ENCODE peak calls at places on chromosomes 5 and 9, in four cellular contexts. One of them, this sample, is unnamed.

GRCh38 chr5:169161022-169161680 is 139.8 kb downstream of the SLIT3 start:
- DNase-seq in IMR-90: peak
- DNase-seq in K562: no peak
- DNase-seq in H1: no peak
- DNase-seq in this sample: no peak

GRCh38 chr5:55636711-55637110 is 75.4 kb downstream of the SLC38A9 start:
- DNase-seq in IMR-90: peak
- DNase-seq in K562: no peak
- DNase-seq in H1: no peak
- DNase-seq in this sample: no peak

GRCh38 chr9:108259917-108260675 is 595.7 kb downstream of the ACTL7B start:
- DNase-seq in IMR-90: no peak
- DNase-seq in K562: no peak
- DNase-seq in H1: no peak
- DNase-seq in this sample: no peak

GRCh38 chr5:3590967-3591900 is 4.4 kb upstream of the IRX1 start:
- DNase-seq in IMR-90: no peak
- DNase-seq in K562: no peak
- DNase-seq in H1: no peak
- DNase-seq in this sample: no peak

GRCh38 chr9:125475385-125475784 is 213.8 kb downstream of the GAPVD1 start:
- DNase-seq in IMR-90: no peak
- DNase-seq in K562: no peak
- DNase-seq in H1: no peak
- DNase-seq in this sample: no peak

GRCh38 chr5:73312872-73313510 is 135.6 kb downstream of the FOXD1 start:
- DNase-seq in IMR-90: peak
- DNase-seq in K562: no peak
- DNase-seq in H1: no peak
- DNase-seq in this sample: no peak

GRCh38 chr5:108531367-108532211 is 149.7 kb upstream of the FBXL17 start:
- DNase-seq in IMR-90: peak
- DNase-seq in K562: peak
- DNase-seq in H1: no peak
- DNase-seq in this sample: no peak

GRCh38 chr5:176822426-176823075 is 12.2 kb downstream of the UNC5A start:
- DNase-seq in IMR-90: no peak
- DNase-seq in K562: no peak
- DNase-seq in H1: no peak
- DNase-seq in this sample: no peak

GRCh38 chr5:60639544-60639943 is 60.4 kb downstream of the DEPDC1B start:
- DNase-seq in IMR-90: no peak
- DNase-seq in K562: no peak
- DNase-seq in H1: no peak
- DNase-seq in this sample: no peak

GRCh38 chr9:2132484-2133082 is 117.4 kb downstream of the SMARCA2 start:
- DNase-seq in IMR-90: peak
- DNase-seq in K562: no peak
- DNase-seq in H1: no peak
- DNase-seq in this sample: no peak

GRCh38 chr9:134253596-134254205 is 72.6 kb upstream of the RXRA start:
- DNase-seq in IMR-90: peak
- DNase-seq in K562: no peak
- DNase-seq in H1: no peak
- DNase-seq in this sample: no peak

GRCh38 chr5:142753114-142753764 is 16.9 kb upstream of the ARHGAP26 start:
- DNase-seq in IMR-90: no peak
- DNase-seq in K562: no peak
- DNase-seq in H1: no peak
- DNase-seq in this sample: no peak

GRCh38 chr9:94908041-94908563 is 181.6 kb downstream of the AOPEP start:
- DNase-seq in IMR-90: peak
- DNase-seq in K562: no peak
- DNase-seq in H1: no peak
- DNase-seq in this sample: no peak

GRCh38 chr9:129770741-129771140 is 17.9 kb upstream of the PTGES start:
- DNase-seq in IMR-90: no peak
- DNase-seq in K562: no peak
- DNase-seq in H1: no peak
- DNase-seq in this sample: no peak

GRCh38 chr5:150036513-150036912 is 36.0 kb downstream of the HMGXB3 start:
- DNase-seq in IMR-90: peak
- DNase-seq in K562: no peak
- DNase-seq in H1: no peak
- DNase-seq in this sample: no peak

GRCh38 chr9:137195525-137196220 is 4.9 kb downstream of the TPRN start:
- DNase-seq in IMR-90: no peak
- DNase-seq in K562: no peak
- DNase-seq in H1: no peak
- DNase-seq in this sample: no peak

GRCh38 chr9:96222132-96222531 is 79.8 kb downstream of the HSD17B3 start:
- DNase-seq in IMR-90: no peak
- DNase-seq in K562: peak
- DNase-seq in H1: no peak
- DNase-seq in this sample: no peak

GRCh38 chr9:135410831-135411473 is 68.6 kb upstream of the PPP1R26 start:
- DNase-seq in IMR-90: no peak
- DNase-seq in K562: no peak
- DNase-seq in H1: no peak
- DNase-seq in this sample: no peak

GRCh38 chr9:98989036-98990000 is 45.6 kb downstream of the COL15A1 start:
- DNase-seq in IMR-90: peak
- DNase-seq in K562: no peak
- DNase-seq in H1: no peak
- DNase-seq in this sample: peak
- TF ChIP-seq CHD1 in IMR-90: peak
- TF ChIP-seq CHD1 in K562: no peak
- TF ChIP-seq CHD1 in H1: no peak
- TF ChIP-seq CHD1 in this sample: no peak

GRCh38 chr5:135306557-135306956 is 92.5 kb downstream of the MACROH2A1 start:
- DNase-seq in IMR-90: no peak
- DNase-seq in K562: no peak
- DNase-seq in H1: no peak
- DNase-seq in this sample: no peak

GRCh38 chr5:135308752-135309151 is 90.3 kb downstream of the MACROH2A1 start:
- DNase-seq in IMR-90: peak
- DNase-seq in K562: no peak
- DNase-seq in H1: no peak
- DNase-seq in this sample: no peak

GRCh38 chr5:135309391-135310327 is 89.4 kb downstream of the MACROH2A1 start:
- DNase-seq in IMR-90: no peak
- DNase-seq in K562: no peak
- DNase-seq in H1: no peak
- DNase-seq in this sample: no peak

GRCh38 chr5:135308245-135308644 is 90.8 kb downstream of the MACROH2A1 start:
- DNase-seq in IMR-90: peak
- DNase-seq in K562: no peak
- DNase-seq in H1: no peak
- DNase-seq in this sample: no peak

GRCh38 chr5:135307143-135307903 is 91.7 kb downstream of the MACROH2A1 start:
- DNase-seq in IMR-90: no peak
- DNase-seq in K562: no peak
- DNase-seq in H1: no peak
- DNase-seq in this sample: no peak
- TF ChIP-seq CHD1 in IMR-90: no peak
- TF ChIP-seq CHD1 in K562: no peak
- TF ChIP-seq CHD1 in H1: no peak
- TF ChIP-seq CHD1 in this sample: no peak

DNA sequence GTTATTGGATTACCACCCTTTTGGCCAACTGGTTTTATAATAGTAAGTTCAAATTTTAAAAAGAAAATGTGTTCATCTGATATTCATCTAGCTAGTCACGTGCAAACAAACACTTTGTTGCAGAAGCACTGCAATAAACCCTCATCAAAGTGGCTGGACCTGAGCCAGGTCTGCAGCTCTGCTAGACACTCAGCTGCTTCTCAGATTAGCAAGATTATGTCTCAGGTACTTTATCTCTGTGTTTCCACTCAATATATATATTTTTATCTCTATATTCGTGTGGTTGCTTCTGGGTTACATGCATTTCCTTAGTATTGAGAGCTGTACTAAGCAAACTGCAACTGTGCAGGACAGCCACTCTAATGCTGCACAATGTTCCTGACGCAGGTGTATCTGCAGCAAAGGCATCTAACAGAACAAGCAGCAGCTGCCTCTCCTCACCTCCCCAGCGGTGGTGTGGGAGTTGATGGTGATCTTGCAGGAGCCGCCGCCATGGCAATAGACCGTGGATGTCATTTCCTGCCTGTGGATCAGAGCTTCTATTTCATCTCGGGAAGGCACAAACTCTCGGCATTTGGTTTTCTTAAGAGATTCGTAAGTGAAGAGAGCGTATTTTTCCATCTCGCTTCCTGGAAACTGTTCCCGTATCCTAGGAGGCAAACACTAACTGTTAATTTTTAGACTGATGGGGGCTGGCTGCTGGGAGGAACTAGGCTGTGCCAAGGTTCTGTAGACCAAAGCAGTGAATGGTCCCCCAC is 56.6 kb upstream of the RETREG1 start:
- DNase-seq in IMR-90: no peak
- DNase-seq in K562: no peak
- DNase-seq in H1: no peak
- DNase-seq in this sample: no peak
- TF ChIP-seq CHD1 in IMR-90: no peak
- TF ChIP-seq CHD1 in K562: no peak
- TF ChIP-seq CHD1 in H1: no peak
- TF ChIP-seq CHD1 in this sample: no peak

GRCh38 chr9:4615251-4615650 is 46.8 kb upstream of the PLPP6 start:
- DNase-seq in IMR-90: peak
- DNase-seq in K562: no peak
- DNase-seq in H1: no peak
- DNase-seq in this sample: no peak
- TF ChIP-seq CHD1 in IMR-90: no peak
- TF ChIP-seq CHD1 in K562: no peak
- TF ChIP-seq CHD1 in H1: no peak
- TF ChIP-seq CHD1 in this sample: no peak

GRCh38 chr9:89576404-89576824 is 28.4 kb upstream of the GADD45G start:
- DNase-seq in IMR-90: peak
- DNase-seq in K562: peak
- DNase-seq in H1: no peak
- DNase-seq in this sample: no peak
- TF ChIP-seq CHD1 in IMR-90: no peak
- TF ChIP-seq CHD1 in K562: no peak
- TF ChIP-seq CHD1 in H1: no peak
- TF ChIP-seq CHD1 in this sample: no peak

GRCh38 chr5:14534773-14535172 is 46.8 kb upstream of the OTULINL start:
- DNase-seq in IMR-90: no peak
- DNase-seq in K562: no peak
- DNase-seq in H1: no peak
- DNase-seq in this sample: no peak
- TF ChIP-seq CHD1 in IMR-90: no peak
- TF ChIP-seq CHD1 in K562: no peak
- TF ChIP-seq CHD1 in H1: no peak
- TF ChIP-seq CHD1 in this sample: no peak

GRCh38 chr5:146754621-146755020 is 123.9 kb downstream of the PPP2R2B start:
- DNase-seq in IMR-90: no peak
- DNase-seq in K562: no peak
- DNase-seq in H1: no peak
- DNase-seq in this sample: no peak

GRCh38 chr5:146748533-146748932 is 130.0 kb downstream of the PPP2R2B start:
- DNase-seq in IMR-90: no peak
- DNase-seq in K562: no peak
- DNase-seq in H1: no peak
- DNase-seq in this sample: no peak

GRCh38 chr5:146753618-146754123 is 124.9 kb downstream of the PPP2R2B start:
- DNase-seq in IMR-90: no peak
- DNase-seq in K562: no peak
- DNase-seq in H1: no peak
- DNase-seq in this sample: no peak

GRCh38 chr5:146751781-146752401 is 126.7 kb downstream of the PPP2R2B start:
- DNase-seq in IMR-90: no peak
- DNase-seq in K562: no peak
- DNase-seq in H1: no peak
- DNase-seq in this sample: peak

DNA sequence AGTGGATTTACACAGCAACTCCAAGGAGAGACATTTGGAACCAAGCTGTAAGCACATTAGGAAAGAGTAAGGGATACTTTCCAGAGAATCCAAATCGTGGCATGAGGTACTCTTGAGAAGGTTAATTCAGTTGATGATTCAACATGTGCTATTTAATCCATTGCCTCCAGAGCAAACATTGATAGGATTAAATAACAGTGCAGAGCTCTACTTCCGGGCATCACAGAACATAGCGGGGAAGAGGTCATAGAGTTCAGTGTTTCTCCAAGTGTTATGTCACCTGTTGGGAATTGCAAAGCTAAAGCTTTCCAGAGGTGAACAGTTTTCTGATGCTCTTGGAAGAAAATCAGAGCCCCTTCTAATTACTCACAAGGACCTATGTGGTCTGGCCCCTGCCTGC is 127.5 kb downstream of the PPP2R2B start:
- DNase-seq in IMR-90: no peak
- DNase-seq in K562: no peak
- DNase-seq in H1: no peak
- DNase-seq in this sample: no peak
- TF ChIP-seq CHD1 in IMR-90: no peak
- TF ChIP-seq CHD1 in K562: no peak
- TF ChIP-seq CHD1 in H1: no peak
- TF ChIP-seq CHD1 in this sample: no peak

GRCh38 chr5:123116063-123116462 is 27.0 kb downstream of the PRDM6 start:
- DNase-seq in IMR-90: peak
- DNase-seq in K562: no peak
- DNase-seq in H1: no peak
- DNase-seq in this sample: no peak

GRCh38 chr5:123117989-123118388 is 28.9 kb downstream of the PRDM6 start:
- DNase-seq in IMR-90: no peak
- DNase-seq in K562: no peak
- DNase-seq in H1: no peak
- DNase-seq in this sample: no peak

GRCh38 chr5:123113136-123113535 is 24.1 kb downstream of the PRDM6 start:
- DNase-seq in IMR-90: no peak
- DNase-seq in K562: no peak
- DNase-seq in H1: no peak
- DNase-seq in this sample: no peak

GRCh38 chr5:123116757-123117156 is 27.7 kb downstream of the PRDM6 start:
- DNase-seq in IMR-90: no peak
- DNase-seq in K562: no peak
- DNase-seq in H1: no peak
- DNase-seq in this sample: no peak

GRCh38 chr5:123115020-123115419 is 26.0 kb downstream of the PRDM6 start:
- DNase-seq in IMR-90: peak
- DNase-seq in K562: no peak
- DNase-seq in H1: no peak
- DNase-seq in this sample: no peak
- TF ChIP-seq CHD1 in IMR-90: no peak
- TF ChIP-seq CHD1 in K562: no peak
- TF ChIP-seq CHD1 in H1: no peak
- TF ChIP-seq CHD1 in this sample: no peak

DNA sequence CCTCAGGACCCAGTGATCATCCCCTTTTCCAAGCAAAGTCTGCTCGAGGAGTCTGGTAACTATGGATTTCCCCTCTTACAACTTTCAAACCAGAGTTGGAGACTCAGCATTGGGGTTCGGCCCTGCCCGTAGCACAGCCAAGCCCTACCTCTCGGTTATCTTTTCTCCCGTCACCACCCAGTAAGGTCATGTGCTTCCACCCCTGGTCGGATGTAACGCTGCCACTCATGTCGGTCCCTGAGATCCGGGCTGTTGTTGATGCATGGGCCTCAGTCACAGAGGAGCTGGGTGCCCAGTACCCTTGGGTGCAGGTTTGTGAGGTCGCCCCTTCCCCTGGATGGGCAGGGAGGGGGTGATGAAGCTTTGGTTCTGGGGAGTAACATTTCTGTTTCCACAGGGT is 1.2 kb downstream of the GALT start:
- DNase-seq in IMR-90: no peak
- DNase-seq in K562: peak
- DNase-seq in H1: no peak
- DNase-seq in this sample: no peak
- TF ChIP-seq CHD1 in IMR-90: no peak
- TF ChIP-seq CHD1 in K562: no peak
- TF ChIP-seq CHD1 in H1: no peak
- TF ChIP-seq CHD1 in this sample: no peak

This sample was measured in GM12878.